ENCODE peak calls at places on chromosomes 6 and 20, in eight cellular contexts. One of them, this sample, is unnamed.

GRCh38 chr6:69868961-69869360 is 2.6 kb downstream of the COL19A1 start:
- DNase-seq in HT-29: no peak
- DNase-seq in immature natural killer cell: no peak
- DNase-seq in GM12891: no peak
- DNase-seq in progenitor cell of endocrine pancreas: no peak
- DNase-seq in lower leg skin: no peak
- DNase-seq in adrenal gland: no peak
- DNase-seq in central memory CD4-positive, alpha-beta T cell: no peak
- DNase-seq in this sample: no peak

GRCh38 chr6:169803291-169803811 is 51.9 kb downstream of the ERMARD start:
- DNase-seq in HT-29: no peak
- DNase-seq in immature natural killer cell: peak
- DNase-seq in GM12891: no peak
- DNase-seq in progenitor cell of endocrine pancreas: no peak
- DNase-seq in lower leg skin: peak
- DNase-seq in adrenal gland: no peak
- DNase-seq in central memory CD4-positive, alpha-beta T cell: no peak
- DNase-seq in this sample: no peak

GRCh38 chr20:46057856-46058655 is 29.0 kb downstream of the SLC12A5 start:
- DNase-seq in HT-29: no peak
- DNase-seq in immature natural killer cell: no peak
- DNase-seq in GM12891: peak
- DNase-seq in progenitor cell of endocrine pancreas: peak
- DNase-seq in lower leg skin: peak
- DNase-seq in adrenal gland: peak
- DNase-seq in central memory CD4-positive, alpha-beta T cell: peak
- DNase-seq in this sample: no peak

GRCh38 chr6:155883741-155884140 is 428.1 kb upstream of the NOX3 start:
- DNase-seq in HT-29: no peak
- DNase-seq in immature natural killer cell: no peak
- DNase-seq in GM12891: no peak
- DNase-seq in progenitor cell of endocrine pancreas: no peak
- DNase-seq in lower leg skin: no peak
- DNase-seq in adrenal gland: no peak
- DNase-seq in central memory CD4-positive, alpha-beta T cell: no peak
- DNase-seq in this sample: no peak

GRCh38 chr20:59044796-59045195 is 2.2 kb upstream of the PRELID3B start:
- DNase-seq in HT-29: no peak
- DNase-seq in immature natural killer cell: no peak
- DNase-seq in GM12891: no peak
- DNase-seq in progenitor cell of endocrine pancreas: no peak
- DNase-seq in lower leg skin: no peak
- DNase-seq in adrenal gland: no peak
- DNase-seq in central memory CD4-positive, alpha-beta T cell: no peak
- DNase-seq in this sample: no peak

GRCh38 chr6:69729870-69730449 is 66.8 kb downstream of the LMBRD1 start:
- DNase-seq in HT-29: peak
- DNase-seq in immature natural killer cell: no peak
- DNase-seq in GM12891: no peak
- DNase-seq in progenitor cell of endocrine pancreas: no peak
- DNase-seq in lower leg skin: no peak
- DNase-seq in adrenal gland: no peak
- DNase-seq in central memory CD4-positive, alpha-beta T cell: no peak
- DNase-seq in this sample: no peak

GRCh38 chr6:129590408-129591022 is 119.5 kb downstream of the ARHGAP18 start:
- DNase-seq in HT-29: no peak
- DNase-seq in immature natural killer cell: no peak
- DNase-seq in GM12891: no peak
- DNase-seq in progenitor cell of endocrine pancreas: no peak
- DNase-seq in lower leg skin: no peak
- DNase-seq in adrenal gland: no peak
- DNase-seq in central memory CD4-positive, alpha-beta T cell: no peak
- DNase-seq in this sample: no peak

GRCh38 chr6:131084982-131085381 is 21.9 kb upstream of the EPB41L2 start:
- DNase-seq in HT-29: no peak
- DNase-seq in immature natural killer cell: no peak
- DNase-seq in GM12891: no peak
- DNase-seq in progenitor cell of endocrine pancreas: no peak
- DNase-seq in lower leg skin: no peak
- DNase-seq in adrenal gland: no peak
- DNase-seq in central memory CD4-positive, alpha-beta T cell: no peak
- DNase-seq in this sample: no peak

GRCh38 chr6:7053125-7053784 is 54.5 kb upstream of the RREB1 start:
- DNase-seq in HT-29: no peak
- DNase-seq in immature natural killer cell: no peak
- DNase-seq in GM12891: no peak
- DNase-seq in progenitor cell of endocrine pancreas: no peak
- DNase-seq in lower leg skin: no peak
- DNase-seq in adrenal gland: no peak
- DNase-seq in central memory CD4-positive, alpha-beta T cell: no peak
- DNase-seq in this sample: no peak

GRCh38 chr6:47781732-47782131 is at the start of gene OPN5:
- DNase-seq in HT-29: no peak
- DNase-seq in immature natural killer cell: no peak
- DNase-seq in GM12891: no peak
- DNase-seq in progenitor cell of endocrine pancreas: no peak
- DNase-seq in lower leg skin: no peak
- DNase-seq in adrenal gland: no peak
- DNase-seq in central memory CD4-positive, alpha-beta T cell: no peak
- DNase-seq in this sample: no peak

GRCh38 chr6:160931378-160932343 is 59.9 kb upstream of the MAP3K4 start:
- DNase-seq in HT-29: no peak
- DNase-seq in immature natural killer cell: no peak
- DNase-seq in GM12891: no peak
- DNase-seq in progenitor cell of endocrine pancreas: no peak
- DNase-seq in lower leg skin: no peak
- DNase-seq in adrenal gland: peak
- DNase-seq in central memory CD4-positive, alpha-beta T cell: no peak
- DNase-seq in this sample: no peak

GRCh38 chr20:461254-462198 is 807 bp downstream of the TBC1D20 start:
- DNase-seq in HT-29: peak
- DNase-seq in immature natural killer cell: peak
- DNase-seq in GM12891: peak
- DNase-seq in progenitor cell of endocrine pancreas: peak
- DNase-seq in lower leg skin: peak
- DNase-seq in adrenal gland: peak
- DNase-seq in central memory CD4-positive, alpha-beta T cell: peak
- DNase-seq in this sample: peak

GRCh38 chr6:40695750-40696415 is 108.7 kb upstream of the LRFN2 start:
- DNase-seq in HT-29: no peak
- DNase-seq in immature natural killer cell: no peak
- DNase-seq in GM12891: no peak
- DNase-seq in progenitor cell of endocrine pancreas: no peak
- DNase-seq in lower leg skin: no peak
- DNase-seq in adrenal gland: no peak
- DNase-seq in central memory CD4-positive, alpha-beta T cell: no peak
- DNase-seq in this sample: no peak

GRCh38 chr6:112037783-112038216 is 16.1 kb upstream of the CCN6 start:
- DNase-seq in HT-29: no peak
- DNase-seq in immature natural killer cell: no peak
- DNase-seq in GM12891: no peak
- DNase-seq in progenitor cell of endocrine pancreas: no peak
- DNase-seq in lower leg skin: peak
- DNase-seq in adrenal gland: peak
- DNase-seq in central memory CD4-positive, alpha-beta T cell: no peak
- DNase-seq in this sample: no peak

GRCh38 chr20:49445176-49445575 is 37.3 kb downstream of the KCNB1 start:
- DNase-seq in HT-29: no peak
- DNase-seq in immature natural killer cell: no peak
- DNase-seq in GM12891: no peak
- DNase-seq in progenitor cell of endocrine pancreas: no peak
- DNase-seq in lower leg skin: no peak
- DNase-seq in adrenal gland: no peak
- DNase-seq in central memory CD4-positive, alpha-beta T cell: no peak
- DNase-seq in this sample: no peak

GRCh38 chr6:158356586-158357546 is 44.6 kb downstream of the TULP4 start:
- DNase-seq in HT-29: no peak
- DNase-seq in immature natural killer cell: no peak
- DNase-seq in GM12891: no peak
- DNase-seq in progenitor cell of endocrine pancreas: no peak
- DNase-seq in lower leg skin: no peak
- DNase-seq in adrenal gland: no peak
- DNase-seq in central memory CD4-positive, alpha-beta T cell: no peak
- DNase-seq in this sample: no peak

GRCh38 chr6:11179978-11180303 is 52.5 kb downstream of the NEDD9 start:
- DNase-seq in HT-29: no peak
- DNase-seq in immature natural killer cell: no peak
- DNase-seq in GM12891: no peak
- DNase-seq in progenitor cell of endocrine pancreas: no peak
- DNase-seq in lower leg skin: no peak
- DNase-seq in adrenal gland: no peak
- DNase-seq in central memory CD4-positive, alpha-beta T cell: no peak
- DNase-seq in this sample: no peak

GRCh38 chr6:146026873-146027272 is 2.0 kb upstream of the GRM1 start:
- DNase-seq in HT-29: no peak
- DNase-seq in immature natural killer cell: no peak
- DNase-seq in GM12891: no peak
- DNase-seq in progenitor cell of endocrine pancreas: no peak
- DNase-seq in lower leg skin: no peak
- DNase-seq in adrenal gland: no peak
- DNase-seq in central memory CD4-positive, alpha-beta T cell: no peak
- DNase-seq in this sample: no peak

GRCh38 chr20:48584391-48585249 is 243.2 kb downstream of the PREX1 start:
- DNase-seq in HT-29: no peak
- DNase-seq in immature natural killer cell: no peak
- DNase-seq in GM12891: no peak
- DNase-seq in progenitor cell of endocrine pancreas: no peak
- DNase-seq in lower leg skin: peak
- DNase-seq in adrenal gland: peak
- DNase-seq in central memory CD4-positive, alpha-beta T cell: no peak
- DNase-seq in this sample: no peak

GRCh38 chr6:3808759-3809514 is 40.2 kb upstream of the FAM50B start:
- DNase-seq in HT-29: peak
- DNase-seq in immature natural killer cell: no peak
- DNase-seq in GM12891: no peak
- DNase-seq in progenitor cell of endocrine pancreas: no peak
- DNase-seq in lower leg skin: peak
- DNase-seq in adrenal gland: peak
- DNase-seq in central memory CD4-positive, alpha-beta T cell: no peak
- DNase-seq in this sample: no peak

GRCh38 chr6:74588094-74588493 is 617.8 kb downstream of the COL12A1 start:
- DNase-seq in HT-29: no peak
- DNase-seq in immature natural killer cell: no peak
- DNase-seq in GM12891: no peak
- DNase-seq in progenitor cell of endocrine pancreas: no peak
- DNase-seq in lower leg skin: no peak
- DNase-seq in adrenal gland: no peak
- DNase-seq in central memory CD4-positive, alpha-beta T cell: no peak
- DNase-seq in this sample: no peak

GRCh38 chr20:44198872-44199271 is 11.7 kb downstream of the OSER1 start:
- DNase-seq in HT-29: no peak
- DNase-seq in immature natural killer cell: no peak
- DNase-seq in GM12891: no peak
- DNase-seq in progenitor cell of endocrine pancreas: no peak
- DNase-seq in lower leg skin: no peak
- DNase-seq in adrenal gland: no peak
- DNase-seq in central memory CD4-positive, alpha-beta T cell: no peak
- DNase-seq in this sample: no peak

GRCh38 chr6:10610289-10610688 is 84.1 kb downstream of the C6orf52 start:
- DNase-seq in HT-29: no peak
- DNase-seq in immature natural killer cell: no peak
- DNase-seq in GM12891: no peak
- DNase-seq in progenitor cell of endocrine pancreas: no peak
- DNase-seq in lower leg skin: no peak
- DNase-seq in adrenal gland: no peak
- DNase-seq in central memory CD4-positive, alpha-beta T cell: no peak
- DNase-seq in this sample: no peak

GRCh38 chr6:17971128-17972073 is 16.0 kb downstream of the KIF13A start:
- DNase-seq in HT-29: no peak
- DNase-seq in immature natural killer cell: no peak
- DNase-seq in GM12891: no peak
- DNase-seq in progenitor cell of endocrine pancreas: no peak
- DNase-seq in lower leg skin: no peak
- DNase-seq in adrenal gland: peak
- DNase-seq in central memory CD4-positive, alpha-beta T cell: no peak
- DNase-seq in this sample: no peak

GRCh38 chr6:80767808-80768207 is 661.3 kb downstream of the BCKDHB start:
- DNase-seq in HT-29: no peak
- DNase-seq in immature natural killer cell: no peak
- DNase-seq in GM12891: no peak
- DNase-seq in progenitor cell of endocrine pancreas: no peak
- DNase-seq in lower leg skin: peak
- DNase-seq in adrenal gland: peak
- DNase-seq in central memory CD4-positive, alpha-beta T cell: no peak
- DNase-seq in this sample: no peak

GRCh38 chr6:159762681-159763293 is 942 bp downstream of the ACAT2 start:
- DNase-seq in HT-29: peak
- DNase-seq in immature natural killer cell: peak
- DNase-seq in GM12891: peak
- DNase-seq in progenitor cell of endocrine pancreas: no peak
- DNase-seq in lower leg skin: peak
- DNase-seq in adrenal gland: peak
- DNase-seq in central memory CD4-positive, alpha-beta T cell: peak
- DNase-seq in this sample: peak

GRCh38 chr6:117138407-117138806 is 127.0 kb upstream of the VGLL2 start:
- DNase-seq in HT-29: no peak
- DNase-seq in immature natural killer cell: no peak
- DNase-seq in GM12891: no peak
- DNase-seq in progenitor cell of endocrine pancreas: no peak
- DNase-seq in lower leg skin: no peak
- DNase-seq in adrenal gland: no peak
- DNase-seq in central memory CD4-positive, alpha-beta T cell: no peak
- DNase-seq in this sample: no peak

GRCh38 chr20:63463400-63464288 is 8.8 kb downstream of the KCNQ2 start:
- DNase-seq in HT-29: no peak
- DNase-seq in immature natural killer cell: no peak
- DNase-seq in GM12891: no peak
- DNase-seq in progenitor cell of endocrine pancreas: no peak
- DNase-seq in lower leg skin: no peak
- DNase-seq in adrenal gland: no peak
- DNase-seq in central memory CD4-positive, alpha-beta T cell: no peak
- DNase-seq in this sample: no peak

GRCh38 chr6:144931172-144932035 is 646.3 kb downstream of the UTRN start:
- DNase-seq in HT-29: peak
- DNase-seq in immature natural killer cell: peak
- DNase-seq in GM12891: no peak
- DNase-seq in progenitor cell of endocrine pancreas: no peak
- DNase-seq in lower leg skin: no peak
- DNase-seq in adrenal gland: peak
- DNase-seq in central memory CD4-positive, alpha-beta T cell: peak
- DNase-seq in this sample: peak

GRCh38 chr20:64119681-64120341 is 12.4 kb upstream of the NPBWR2 start:
- DNase-seq in HT-29: no peak
- DNase-seq in immature natural killer cell: no peak
- DNase-seq in GM12891: no peak
- DNase-seq in progenitor cell of endocrine pancreas: no peak
- DNase-seq in lower leg skin: peak
- DNase-seq in adrenal gland: peak
- DNase-seq in central memory CD4-positive, alpha-beta T cell: peak
- DNase-seq in this sample: no peak

GRCh38 chr6:19368511-19368910 is 468.7 kb upstream of the ID4 start:
- DNase-seq in HT-29: peak
- DNase-seq in immature natural killer cell: no peak
- DNase-seq in GM12891: no peak
- DNase-seq in progenitor cell of endocrine pancreas: no peak
- DNase-seq in lower leg skin: no peak
- DNase-seq in adrenal gland: no peak
- DNase-seq in central memory CD4-positive, alpha-beta T cell: no peak
- DNase-seq in this sample: no peak

GRCh38 chr6:24004062-24004461 is 122.0 kb upstream of the NRSN1 start:
- DNase-seq in HT-29: no peak
- DNase-seq in immature natural killer cell: no peak
- DNase-seq in GM12891: no peak
- DNase-seq in progenitor cell of endocrine pancreas: no peak
- DNase-seq in lower leg skin: no peak
- DNase-seq in adrenal gland: no peak
- DNase-seq in central memory CD4-positive, alpha-beta T cell: no peak
- DNase-seq in this sample: no peak

GRCh38 chr20:29878281-29878741 is 1379.2 kb upstream of the DEFB115 start:
- DNase-seq in HT-29: no peak
- DNase-seq in immature natural killer cell: no peak
- DNase-seq in GM12891: no peak
- DNase-seq in progenitor cell of endocrine pancreas: no peak
- DNase-seq in lower leg skin: peak
- DNase-seq in adrenal gland: no peak
- DNase-seq in central memory CD4-positive, alpha-beta T cell: no peak
- DNase-seq in this sample: no peak

GRCh38 chr6:10749734-10750133 is 2.1 kb downstream of the TMEM14B start:
- DNase-seq in HT-29: no peak
- DNase-seq in immature natural killer cell: no peak
- DNase-seq in GM12891: no peak
- DNase-seq in progenitor cell of endocrine pancreas: no peak
- DNase-seq in lower leg skin: peak
- DNase-seq in adrenal gland: peak
- DNase-seq in central memory CD4-positive, alpha-beta T cell: no peak
- DNase-seq in this sample: no peak